ENCODE peak calls at places on chromosomes 1 and 21, in ten cellular contexts. U is activated CD4-positive, CD25-positive, alpha-beta regulatory T cell treated with anti-CD3 and anti-CD28 coated beads, Interleukin-2, amount 50 U/mL, for 16 hours; G is stimulated activated CD4-positive, alpha-beta T cell treated with anti-CD3 and anti-CD28 coated beads, Interleukin-1b, Interleukin-23, amount 100 ng/mL, for 1 hour; S is amniotic epithelial cell; N is HFFc6; E is germinal center; K is anterior cingulate cortex; H is kidney tubule cell; Q is stimulated activated CD8-positive, alpha-beta memory T cell treated with anti-CD3 and anti-CD28 coated beads, Interleukin-4, amount 100 ng/mL, for 1 hour; B is fibroblast of the conjunctiva. A is an unnamed sample.
A peak's percentile ranks its signal among the peaks of the same experiment; 100 is the strongest.

GRCh38 chr1:19512545-19512944 is 27.2 kb upstream of the CAPZB start:
- DNase-seq in Q (no peak), G (no peak), H (peak; percentile 35), E (no peak), B (no peak), K (no peak), N (no peak), U (no peak), S (peak; percentile 49), A (peak; percentile 27)

GRCh38 chr1:228329887-228330286 is 76.7 kb downstream of the TRIM11 start:
- DNase-seq in E (no peak), N (no peak), B (no peak), U (no peak), H (no peak), G (no peak), Q (no peak), K (no peak), S (peak; percentile 3), A (no peak)

GRCh38 chr1:208189716-208190115 is 54.5 kb downstream of the PLXNA2 start:
- DNase-seq in H (no peak), E (no peak), B (no peak), N (no peak), G (no peak), Q (no peak), K (peak; percentile 36), U (no peak), S (no peak), A (peak; percentile 88)

GRCh38 chr1:17561561-17561985 is 22.1 kb downstream of the ARHGEF10L start:
- DNase-seq in Q (no peak), E (no peak), K (no peak), S (no peak), U (no peak), B (no peak), N (no peak), G (no peak), H (peak; percentile 59), A (no peak)

GRCh38 chr1:115056395-115056798 is 26.8 kb downstream of the TSHB start:
- DNase-seq in H (peak; percentile 98), K (no peak), U (no peak), G (no peak), Q (no peak), B (no peak), N (peak; percentile 65), S (peak; percentile 79), E (no peak), A (no peak)

GRCh38 chr21:26070822-26071425 is 99.6 kb downstream of the APP start:
- DNase-seq in B (peak; percentile 39), S (peak; percentile 72), G (no peak), Q (no peak), H (peak; percentile 47), E (no peak), K (no peak), U (no peak), N (peak; percentile 45), A (no peak)

GRCh38 chr1:106621853-106622252 is 434.6 kb upstream of the PRMT6 start:
- DNase-seq in K (no peak), G (no peak), Q (no peak), U (no peak), N (no peak), B (no peak), H (peak; percentile 73), S (no peak), E (no peak), A (no peak)

GRCh38 chr1:74395492-74395891 is 116.9 kb downstream of the LRRC53 start:
- DNase-seq in S (peak; percentile 41), K (no peak), N (no peak), B (no peak), H (no peak), G (no peak), E (no peak), U (no peak), Q (no peak), A (no peak)

GRCh38 chr1:7566417-7567375 is 204.4 kb upstream of the VAMP3 start:
- DNase-seq in H (no peak), Q (no peak), K (no peak), G (no peak), B (no peak), U (no peak), E (no peak), S (no peak), N (no peak), A (no peak)

GRCh38 chr21:45049725-45050359 is 24.5 kb upstream of the ADARB1 start:
- DNase-seq in H (peak; percentile 1), U (no peak), G (no peak), N (no peak), Q (no peak), E (no peak), B (no peak), K (no peak), S (peak; percentile 48), A (no peak)

GRCh38 chr1:94602312-94602711 is 60.8 kb upstream of the F3 start:
- DNase-seq in S (peak; percentile 96), N (peak; percentile 24), E (no peak), G (no peak), Q (no peak), U (no peak), K (no peak), B (no peak), H (no peak), A (no peak)

GRCh38 chr1:160431571-160431970 is 31.2 kb downstream of the VANGL2 start:
- DNase-seq in B (no peak), S (no peak), G (no peak), N (no peak), Q (no peak), E (no peak), U (no peak), H (no peak), K (no peak), A (no peak)

GRCh38 chr1:208203127-208203847 is 40.9 kb downstream of the PLXNA2 start:
- DNase-seq in N (no peak), K (peak; percentile 68), G (no peak), U (no peak), S (peak; percentile 77), Q (no peak), B (peak; percentile 40), H (peak; percentile 25), E (no peak), A (no peak)

GRCh38 chr1:206907304-206907991 is 10.2 kb downstream of the IL24 start:
- DNase-seq in S (no peak), G (no peak), U (no peak), Q (no peak), H (no peak), B (no peak), E (no peak), N (no peak), K (no peak), A (peak; percentile 75)

GRCh38 chr1:247857986-247858356 is 984 bp downstream of the TRIM58 start:
- DNase-seq in E (no peak), K (no peak), H (no peak), Q (no peak), N (no peak), U (no peak), B (no peak), G (no peak), S (no peak), A (no peak)

GRCh38 chr1:208187499-208188041 is 56.6 kb downstream of the PLXNA2 start:
- DNase-seq in H (no peak), S (no peak), E (peak; percentile 25), G (no peak), N (no peak), K (no peak), B (no peak), Q (no peak), U (no peak), A (no peak)

GRCh38 chr21:42389449-42389835 is 6.4 kb downstream of the TMPRSS3 start:
- DNase-seq in Q (no peak), H (peak; percentile 45), U (no peak), K (no peak), E (no peak), S (no peak), G (no peak), N (no peak), B (no peak), A (no peak)

GRCh38 chr1:55987491-55988255 is 591.7 kb downstream of the PLPP3 start:
- DNase-seq in U (no peak), B (no peak), E (no peak), S (no peak), G (no peak), K (no peak), Q (no peak), H (no peak), N (no peak), A (no peak)

GRCh38 chr1:12472798-12473551 is 145.0 kb downstream of the DHRS3 start:
- DNase-seq in B (no peak), S (peak; percentile 56), Q (peak; percentile 40), G (peak; percentile 38), E (peak; percentile 35), U (peak; percentile 31), K (no peak), H (no peak), N (no peak), A (no peak)

GRCh38 chr1:16119926-16120325 is 35.9 kb downstream of the EPHA2 start:
- DNase-seq in G (no peak), Q (no peak), N (no peak), K (no peak), B (no peak), S (no peak), H (no peak), U (no peak), E (no peak), A (no peak)

GRCh38 chr1:27363766-27364695 is 2.7 kb downstream of the MAP3K6 start:
- DNase-seq in B (no peak), E (no peak), U (no peak), G (no peak), N (no peak), S (no peak), Q (no peak), K (no peak), H (no peak), A (no peak)

GRCh38 chr1:1011388-1011949 is 1.8 kb upstream of the ISG15 start:
- DNase-seq in G (no peak), S (no peak), K (no peak), Q (no peak), E (no peak), U (no peak), B (no peak), H (no peak), N (no peak), A (no peak)

GRCh38 chr1:92277105-92277504 is 21.7 kb downstream of the GLMN start:
- DNase-seq in G (no peak), Q (no peak), B (no peak), E (no peak), H (peak; percentile 4), U (no peak), N (peak; percentile 44), K (no peak), S (peak; percentile 41), A (no peak)

GRCh38 chr1:111990878-111991760 is 1.7 kb upstream of the KCND3 start:
- DNase-seq in K (peak; percentile 80), E (no peak), N (peak; percentile 17), Q (no peak), S (peak; percentile 29), U (no peak), H (peak; percentile 62), G (no peak), B (no peak), A (peak; percentile 90)

GRCh38 chr1:115527746-115528145 is 114.0 kb upstream of the VANGL1 start:
- DNase-seq in E (no peak), N (no peak), G (no peak), K (no peak), U (no peak), S (no peak), H (no peak), Q (no peak), B (no peak), A (no peak)

GRCh38 chr1:1778827-1779675 is 781 bp upstream of the NADK start:
- DNase-seq in E (peak; percentile 93), B (no peak), H (peak; percentile 84), G (peak; percentile 50), S (no peak), Q (peak; percentile 38), N (no peak), U (peak; percentile 37), K (peak; percentile 25), A (peak; percentile 83)

GRCh38 chr1:245235156-245235555 is 80.4 kb downstream of the KIF26B start:
- DNase-seq in Q (no peak), G (no peak), U (no peak), E (no peak), B (no peak), H (peak; percentile 12), S (no peak), K (no peak), N (no peak), A (no peak)

GRCh38 chr21:35159881-35160280 is 110.8 kb upstream of the RUNX1 start:
- DNase-seq in S (peak; percentile 86), E (no peak), U (no peak), Q (no peak), N (peak; percentile 24), G (no peak), H (peak; percentile 69), K (no peak), B (no peak), A (no peak)

A was measured in NCI-H82.